ENCODE peak calls at places on chromosomes 12 and 14, in four cellular contexts. C is cardiac fibroblast; W is CD8-positive, alpha-beta T cell; M is breast epithelium. L is an unnamed sample.

GRCh38 chr14:106436310-106436905 is 910.0 kb downstream of the TMEM121 start:
- DNase-seq in C (no peak), M (no peak), W (peak), L (no peak)

GRCh38 chr14:31619440-31619839 is 58.2 kb downstream of the NUBPL start:
- DNase-seq in C (no peak), M (no peak), W (no peak), L (no peak)

GRCh38 chr12:85225501-85225900 is 54.5 kb upstream of the ALX1 start:
- DNase-seq in M (no peak), W (no peak), C (no peak), L (no peak)

GRCh38 chr12:116150001-116150400 is 127.5 kb downstream of the MED13L start:
- DNase-seq in M (no peak), C (no peak), W (no peak), L (no peak)

GRCh38 chr12:109029411-109029810 is 8.5 kb upstream of the SVOP start:
- DNase-seq in W (no peak), M (no peak), C (peak), L (no peak)

GRCh38 chr14:105155681-105156413 is 12.7 kb downstream of the JAG2 start:
- DNase-seq in C (no peak), M (no peak), W (no peak), L (no peak)

GRCh38 chr14:96261772-96262485 is 5.9 kb downstream of the BDKRB1 start:
- DNase-seq in W (no peak), C (no peak), M (no peak), L (no peak)

GRCh38 chr12:68796399-68796798 is 11.6 kb upstream of the MDM2 start:
- DNase-seq in M (no peak), W (no peak), C (no peak), L (no peak)

GRCh38 chr14:64844272-64844671 is 35.4 kb downstream of the SPTB start:
- DNase-seq in M (no peak), W (no peak), C (no peak), L (no peak)

GRCh38 chr12:92912052-92912451 is 17.0 kb downstream of the EEA1 start:
- DNase-seq in M (no peak), C (no peak), W (no peak), L (no peak)

GRCh38 chr12:31742891-31743290 is 14.1 kb upstream of the AMN1 start:
- DNase-seq in W (no peak), C (no peak), M (no peak), L (no peak)

GRCh38 chr12:3233813-3234212 is 156.6 kb downstream of the TSPAN9 start:
- DNase-seq in M (no peak), W (no peak), C (no peak), L (no peak)

GRCh38 chr14:53538316-53538851 is 385.3 kb upstream of the DDHD1 start:
- DNase-seq in W (no peak), C (no peak), M (no peak), L (no peak)

GRCh38 chr12:7937867-7938506 is 2.0 kb upstream of the SLC2A3 start:
- DNase-seq in C (peak), W (no peak), M (no peak), L (no peak)

GRCh38 chr12:13187399-13187798 is 9.1 kb upstream of the EMP1 start:
- DNase-seq in C (no peak), M (no peak), W (no peak), L (no peak)

GRCh38 chr14:77014004-77014604 is 14.4 kb downstream of the IRF2BPL start:
- DNase-seq in W (no peak), C (peak), M (peak), L (peak)

GRCh38 chr14:104925941-104926609 is 1.4 kb downstream of the PLD4 start:
- DNase-seq in C (peak), M (no peak), W (no peak), L (no peak)

GRCh38 chr14:29716150-29716549 is 211.5 kb downstream of the PRKD1 start:
- DNase-seq in M (no peak), W (no peak), C (peak), L (no peak)

GRCh38 chr12:68959457-68960161 is 26.6 kb upstream of the CPM start:
- DNase-seq in M (no peak), C (no peak), W (no peak), L (no peak)

GRCh38 chr12:52243264-52243773 is 10.3 kb downstream of the KRT7 start:
- DNase-seq in C (no peak), M (peak), W (no peak), L (no peak)

GRCh38 chr12:131239384-131240094 is 285.8 kb downstream of the ADGRD1 start:
- DNase-seq in C (no peak), M (no peak), W (no peak), L (no peak)

GRCh38 chr12:57213763-57214397 is 2.7 kb upstream of the NXPH4 start:
- DNase-seq in W (no peak), C (no peak), M (no peak), L (no peak)

GRCh38 chr12:56632701-56633464 is 2.8 kb upstream of the BAZ2A start:
- DNase-seq in W (no peak), C (peak), M (no peak), L (no peak)

GRCh38 chr14:58467575-58467974 is 40.1 kb downstream of the KIAA0586 start:
- DNase-seq in M (no peak), W (no peak), C (no peak), L (no peak)

GRCh38 chr12:11876301-11876700 is 194.4 kb upstream of the BCL2L14 start:
- DNase-seq in C (no peak), W (no peak), M (no peak), L (no peak)

GRCh38 chr12:10147714-10148403 is 17.9 kb upstream of the CLEC7A start:
- DNase-seq in W (no peak), M (no peak), C (no peak), L (no peak)

GRCh38 chr12:3205742-3206519 is 128.8 kb downstream of the TSPAN9 start:
- DNase-seq in W (no peak), M (no peak), C (no peak), L (no peak)

GRCh38 chr12:104710940-104711725 is 247.0 kb downstream of the SLC41A2 start:
- DNase-seq in M (no peak), C (peak), W (no peak), L (no peak)

GRCh38 chr12:3054993-3055711 is 22.0 kb upstream of the TSPAN9 start:
- DNase-seq in C (peak), M (no peak), W (no peak), L (no peak)

GRCh38 chr14:102293784-102294183 is 11.2 kb downstream of the MOK start:
- DNase-seq in M (no peak), W (no peak), C (peak), L (no peak)

GRCh38 chr14:97306133-97306784 is 509.1 kb downstream of the VRK1 start:
- DNase-seq in C (no peak), M (no peak), W (no peak), L (no peak)

GRCh38 chr12:114612062-114612461 is 71.9 kb downstream of the TBX3 start:
- DNase-seq in M (no peak), W (no peak), C (no peak), L (no peak)
- TF ChIP-seq CTCF in M (no peak), W (no peak), C (no peak), L (no peak)

GRCh38 chr14:69299286-69300035 is 39.5 kb downstream of the GALNT16 start:
- DNase-seq in M (no peak), C (no peak), W (no peak), L (peak)
- TF ChIP-seq CTCF in M (no peak), C (peak), W (no peak), L (peak)

GRCh38 chr14:61179776-61180398 is 101.3 kb downstream of the TMEM30B start:
- DNase-seq in C (no peak), M (no peak), W (no peak), L (no peak)

GRCh38 chr14:61178226-61179060 is 102.7 kb downstream of the TMEM30B start:
- DNase-seq in W (no peak), C (peak), M (no peak), L (no peak)

GRCh38 chr14:61179061-61179675 is 102.0 kb downstream of the TMEM30B start:
- DNase-seq in C (no peak), M (no peak), W (no peak), L (no peak)

GRCh38 chr14:61176686-61177085 is 104.5 kb downstream of the TMEM30B start:
- DNase-seq in W (no peak), M (no peak), C (peak), L (no peak)

GRCh38 chr14:61177279-61178225 is 103.6 kb downstream of the TMEM30B start:
- DNase-seq in M (no peak), W (no peak), C (no peak), L (no peak)
- TF ChIP-seq CTCF in M (no peak), W (no peak), C (no peak), L (no peak)

GRCh38 chr12:89796798-89797382 is 88.3 kb upstream of the ATP2B1 start:
- DNase-seq in M (no peak), W (no peak), C (no peak), L (no peak)
- TF ChIP-seq CTCF in M (no peak), W (no peak), C (no peak), L (no peak)

GRCh38 chr14:51211149-51211548 is 28.9 kb upstream of the TMX1 start:
- DNase-seq in M (no peak), C (peak), W (no peak), L (no peak)

GRCh38 chr14:51219473-51220448 is 20.3 kb upstream of the TMX1 start:
- DNase-seq in M (no peak), W (no peak), C (peak), L (no peak)

GRCh38 chr14:51216602-51217001 is 23.4 kb upstream of the TMX1 start:
- DNase-seq in C (peak), M (no peak), W (no peak), L (no peak)
- TF ChIP-seq CTCF in C (no peak), M (no peak), W (no peak), L (no peak)

DNA sequence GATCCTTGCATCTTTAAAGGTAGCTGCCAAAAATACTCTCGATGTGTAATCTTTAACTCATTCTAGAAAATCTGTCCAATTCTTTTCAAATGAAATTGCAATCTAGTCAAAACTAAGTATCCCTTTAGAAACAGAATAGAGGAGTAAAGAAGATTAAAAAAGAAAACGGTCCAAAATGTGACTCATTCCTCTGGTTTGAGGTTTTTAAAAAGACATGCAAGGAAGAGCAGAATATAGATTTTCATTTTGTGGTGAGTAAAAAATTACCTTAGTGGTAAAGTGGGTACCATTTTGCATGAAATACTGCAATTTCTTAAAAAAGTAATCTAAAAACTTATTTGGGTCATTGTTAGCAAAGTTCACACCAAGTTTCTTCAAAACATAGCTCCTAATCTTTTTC is 108.4 kb downstream of the BRMS1L start:
- DNase-seq in M (no peak), C (no peak), W (no peak), L (no peak)
- TF ChIP-seq CTCF in M (no peak), C (no peak), W (no peak), L (no peak)